ENCODE peak calls at places on chromosomes 1 and 21, in eight cellular contexts. C is AG20443; H is omental fat pad; E is activated T-helper 1 cell treated with Interleukin-2 at 50 U/mL for 16 hours; S is left ventricle myocardium inferior; J is glomerular endothelial cell; A is activated T-cell treated with anti-CD3 and anti-CD28 coated beads, Interleukin-2, amount 50 U/mL, for 72 hours; Z is stimulated activated CD4-positive, alpha-beta T cell treated with anti-CD3 and anti-CD28 coated beads, TNF-alpha, amount 100 ng/mL, for 4 hours. P is an unnamed sample.

GRCh38 chr21:44436111-44436611 is 19.1 kb upstream of the LRRC3 start:
- DNase-seq in S (peak; percentile 7), A (no peak), E (no peak), J (no peak), H (no peak), C (no peak), Z (no peak), P (no peak)

GRCh38 chr21:26769613-26770188 is 75.5 kb downstream of the ADAMTS1 start:
- DNase-seq in C (peak; percentile 42), H (no peak), Z (no peak), A (no peak), J (peak; percentile 5), S (no peak), E (no peak), P (no peak)

GRCh38 chr1:228101994-228102790 is 933 bp downstream of the C1orf35 start:
- DNase-seq in E (peak; percentile 47), A (peak; percentile 76), J (no peak), S (no peak), Z (no peak), H (no peak), C (peak; percentile 53), P (no peak)

GRCh38 chr1:181092883-181093282 is 4.4 kb downstream of the IER5 start:
- DNase-seq in Z (no peak), E (no peak), J (no peak), C (no peak), A (no peak), S (no peak), H (no peak), P (no peak)

GRCh38 chr1:3283849-3284248 is 170.6 kb upstream of the ARHGEF16 start:
- DNase-seq in H (no peak), Z (no peak), C (peak; percentile 59), E (no peak), J (no peak), A (peak; percentile 13), S (peak; percentile 51), P (no peak)

GRCh38 chr1:183069562-183070216 is 46.5 kb downstream of the LAMC1 start:
- DNase-seq in S (no peak), Z (no peak), A (no peak), H (no peak), C (no peak), E (no peak), J (no peak), P (no peak)

GRCh38 chr1:47674189-47674588 is 236.3 kb downstream of the FOXD2 start:
- DNase-seq in Z (no peak), C (no peak), S (no peak), A (no peak), J (no peak), H (no peak), E (no peak), P (no peak)

GRCh38 chr1:204814146-204814884 is 56.3 kb upstream of the NFASC start:
- DNase-seq in A (no peak), H (no peak), E (no peak), S (peak; percentile 61), C (no peak), Z (no peak), J (no peak), P (no peak)

GRCh38 chr1:227913446-227913968 is 34.2 kb downstream of the WNT9A start:
- DNase-seq in H (no peak), C (no peak), J (no peak), A (no peak), E (no peak), Z (no peak), S (no peak), P (no peak)

GRCh38 chr1:42742617-42743301 is 2.7 kb upstream of the CLDN19 start:
- DNase-seq in C (no peak), Z (no peak), H (no peak), J (no peak), E (no peak), S (no peak), A (no peak), P (no peak)

GRCh38 chr1:24388331-24388870 is 25.2 kb downstream of the STPG1 start:
- DNase-seq in E (no peak), J (no peak), Z (no peak), S (no peak), A (no peak), H (no peak), C (no peak), P (no peak)

GRCh38 chr1:204589409-204590038 is 73.3 kb downstream of the MDM4 start:
- DNase-seq in S (no peak), J (no peak), Z (no peak), C (peak; percentile 63), H (no peak), E (no peak), A (no peak), P (no peak)

GRCh38 chr1:59124166-59124565 is 172.7 kb upstream of the FGGY start:
- DNase-seq in S (no peak), E (no peak), C (peak; percentile 22), A (no peak), H (no peak), J (no peak), Z (no peak), P (no peak)

GRCh38 chr1:6262570-6263420 is 1.9 kb upstream of the GPR153 start:
- DNase-seq in S (peak; percentile 77), J (no peak), H (no peak), E (no peak), Z (no peak), C (no peak), A (no peak), P (no peak)

GRCh38 chr1:204116539-204116938 is 35.3 kb downstream of the ETNK2 start:
- DNase-seq in S (no peak), C (no peak), H (no peak), A (no peak), J (no peak), E (no peak), Z (no peak), P (no peak)

GRCh38 chr1:102434421-102434820 is 437.7 kb upstream of the OLFM3 start:
- DNase-seq in C (no peak), Z (no peak), E (no peak), S (no peak), J (no peak), H (no peak), A (peak; percentile 8), P (no peak)

GRCh38 chr1:31714442-31715096 is 10.8 kb upstream of the COL16A1 start:
- DNase-seq in S (peak; percentile 69), H (peak; percentile 65), A (peak; percentile 28), Z (no peak), C (peak; percentile 77), E (no peak), J (no peak), P (peak; percentile 83)

GRCh38 chr21:41213081-41213480 is 45.1 kb downstream of the BACE2 start:
- DNase-seq in C (no peak), A (no peak), E (no peak), Z (no peak), S (no peak), H (no peak), J (no peak), P (no peak)

GRCh38 chr1:214330240-214330639 is 49.3 kb downstream of the SMYD2 start:
- DNase-seq in S (no peak), H (no peak), J (no peak), Z (no peak), C (no peak), A (no peak), E (no peak), P (no peak)

P was measured in thoracic aorta.